ENCODE peak calls at places on chromosomes 5 and 9, in four cellular contexts. One of them, this sample, is unnamed.

GRCh38 chr5:111337688-111338087 is 113.5 kb downstream of the CAMK4 start:
- DNase-seq in HCT116: no peak
- DNase-seq in fibroblast of lung: no peak
- DNase-seq in neuronal stem cell: no peak
- DNase-seq in this sample: no peak

GRCh38 chr9:113481176-113481805 is 17.8 kb downstream of the RGS3 start:
- DNase-seq in fibroblast of lung: peak
- DNase-seq in HCT116: no peak
- DNase-seq in neuronal stem cell: no peak
- DNase-seq in this sample: no peak

GRCh38 chr5:172533399-172534228 is 79.3 kb upstream of the SH3PXD2B start:
- DNase-seq in neuronal stem cell: no peak
- DNase-seq in HCT116: no peak
- DNase-seq in fibroblast of lung: no peak
- DNase-seq in this sample: no peak

GRCh38 chr5:40791715-40792139 is 6.4 kb downstream of the PRKAA1 start:
- DNase-seq in HCT116: no peak
- DNase-seq in neuronal stem cell: no peak
- DNase-seq in fibroblast of lung: peak
- DNase-seq in this sample: peak

GRCh38 chr9:130484362-130485072 is 39.8 kb downstream of the ASS1 start:
- DNase-seq in neuronal stem cell: no peak
- DNase-seq in HCT116: no peak
- DNase-seq in fibroblast of lung: no peak
- DNase-seq in this sample: no peak

GRCh38 chr9:32180597-32180996 is 203.8 kb upstream of the ACO1 start:
- DNase-seq in fibroblast of lung: no peak
- DNase-seq in HCT116: no peak
- DNase-seq in neuronal stem cell: no peak
- DNase-seq in this sample: no peak

GRCh38 chr5:143399616-143400540 is 3.6 kb downstream of the NR3C1 start:
- DNase-seq in neuronal stem cell: no peak
- DNase-seq in HCT116: no peak
- DNase-seq in fibroblast of lung: peak
- DNase-seq in this sample: no peak

GRCh38 chr5:82277613-82277986 is 554 bp downstream of the RPS23 start:
- DNase-seq in HCT116: no peak
- DNase-seq in fibroblast of lung: no peak
- DNase-seq in neuronal stem cell: no peak
- DNase-seq in this sample: no peak

GRCh38 chr9:35481347-35481975 is 8.4 kb upstream of the RUSC2 start:
- DNase-seq in HCT116: peak
- DNase-seq in fibroblast of lung: peak
- DNase-seq in neuronal stem cell: no peak
- DNase-seq in this sample: peak

GRCh38 chr9:124420991-124421543 is 5.8 kb upstream of the PSMB7 start:
- DNase-seq in neuronal stem cell: no peak
- DNase-seq in HCT116: no peak
- DNase-seq in fibroblast of lung: no peak
- DNase-seq in this sample: no peak

GRCh38 chr5:120615967-120616645 is 152.0 kb downstream of the PRR16 start:
- DNase-seq in fibroblast of lung: peak
- DNase-seq in HCT116: no peak
- DNase-seq in neuronal stem cell: no peak
- DNase-seq in this sample: peak

GRCh38 chr5:59598547-59598874 is 295.0 kb downstream of the PDE4D start:
- DNase-seq in HCT116: no peak
- DNase-seq in fibroblast of lung: no peak
- DNase-seq in neuronal stem cell: no peak
- DNase-seq in this sample: no peak

GRCh38 chr9:109031241-109031640 is 17.9 kb upstream of the CTNNAL1 start:
- DNase-seq in neuronal stem cell: no peak
- DNase-seq in fibroblast of lung: peak
- DNase-seq in HCT116: no peak
- DNase-seq in this sample: no peak

GRCh38 chr5:170846416-170846815 is 15.4 kb upstream of the RANBP17 start:
- DNase-seq in neuronal stem cell: no peak
- DNase-seq in fibroblast of lung: no peak
- DNase-seq in HCT116: no peak
- DNase-seq in this sample: no peak

GRCh38 chr5:151684690-151685361 is 1.9 kb downstream of the SPARC start:
- DNase-seq in neuronal stem cell: peak
- DNase-seq in HCT116: no peak
- DNase-seq in fibroblast of lung: peak
- DNase-seq in this sample: peak

GRCh38 chr9:126514037-126514821 is 99.5 kb upstream of the LMX1B start:
- DNase-seq in fibroblast of lung: peak
- DNase-seq in HCT116: peak
- DNase-seq in neuronal stem cell: peak
- DNase-seq in this sample: peak

GRCh38 chr9:115262477-115262876 is 144.5 kb upstream of the TNC start:
- DNase-seq in fibroblast of lung: peak
- DNase-seq in neuronal stem cell: no peak
- DNase-seq in HCT116: peak
- DNase-seq in this sample: no peak

GRCh38 chr5:157930710-157931109 is 71.8 kb upstream of the CLINT1 start:
- DNase-seq in HCT116: no peak
- DNase-seq in fibroblast of lung: no peak
- DNase-seq in neuronal stem cell: no peak
- DNase-seq in this sample: no peak

GRCh38 chr9:33868430-33869000 is 51.6 kb downstream of the UBE2R2 start:
- DNase-seq in fibroblast of lung: peak
- DNase-seq in neuronal stem cell: no peak
- DNase-seq in HCT116: no peak
- DNase-seq in this sample: no peak

GRCh38 chr9:19431361-19432171 is 22.8 kb downstream of the ACER2 start:
- DNase-seq in HCT116: no peak
- DNase-seq in fibroblast of lung: peak
- DNase-seq in neuronal stem cell: no peak
- DNase-seq in this sample: peak

GRCh38 chr9:120894404-120895226 is 17.6 kb upstream of the PHF19 start:
- DNase-seq in neuronal stem cell: no peak
- DNase-seq in fibroblast of lung: peak
- DNase-seq in HCT116: no peak
- DNase-seq in this sample: no peak

GRCh38 chr5:2874099-2874498 is 122.6 kb upstream of the IRX2 start:
- DNase-seq in HCT116: no peak
- DNase-seq in neuronal stem cell: no peak
- DNase-seq in fibroblast of lung: no peak
- DNase-seq in this sample: no peak

DNA sequence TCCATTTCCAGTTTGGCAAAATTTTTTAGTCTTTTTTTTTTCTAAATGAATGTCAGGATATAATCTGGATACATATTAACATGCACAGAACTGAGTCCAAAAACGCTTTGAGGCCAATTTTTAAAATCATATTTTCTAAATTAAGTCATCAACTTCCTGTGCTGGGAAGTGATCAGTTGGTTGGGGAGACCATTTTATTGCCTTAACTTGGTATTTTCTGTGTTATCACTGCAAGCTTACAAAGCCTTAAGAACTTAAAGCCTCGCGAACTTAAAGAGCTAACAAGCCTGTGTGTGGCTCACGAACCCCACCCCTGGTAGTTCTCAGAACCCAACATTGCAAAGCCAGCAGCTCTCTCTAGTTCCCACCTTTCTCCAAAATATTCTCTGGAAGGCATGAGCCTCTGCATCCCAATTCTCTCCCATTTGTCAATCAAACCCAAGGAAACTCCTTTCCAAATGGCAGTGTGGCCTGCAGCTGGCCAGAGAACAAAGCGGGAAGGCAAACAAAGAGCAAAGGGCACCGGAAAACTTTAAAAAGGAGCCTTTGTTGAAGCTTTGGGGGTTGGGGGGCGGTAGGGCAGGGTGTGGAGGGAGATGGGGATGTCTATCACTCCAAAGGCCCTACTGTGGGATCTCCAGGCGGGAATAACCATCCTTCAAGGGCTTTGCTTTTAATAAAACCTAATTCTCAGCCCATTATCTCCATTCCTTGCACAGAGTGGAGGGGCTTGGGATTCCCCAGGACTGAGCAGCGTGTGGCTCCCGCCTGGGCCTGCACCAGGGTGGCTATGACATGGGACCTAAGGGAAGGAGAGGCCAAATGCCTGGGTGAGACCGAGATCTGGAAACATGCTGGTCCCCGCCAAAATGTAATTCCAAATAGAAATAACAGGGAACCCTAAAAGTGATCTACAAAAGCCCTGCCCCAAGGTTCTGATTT is 65.0 kb downstream of the ROR2 start:
- DNase-seq in neuronal stem cell: peak
- DNase-seq in HCT116: no peak
- DNase-seq in fibroblast of lung: peak
- DNase-seq in this sample: no peak
- H3K4me2 ChIP-seq in neuronal stem cell: no peak
- H3K4me2 ChIP-seq in HCT116: no peak
- H3K4me2 ChIP-seq in fibroblast of lung: no peak
- H3K4me2 ChIP-seq in this sample: no peak

DNA sequence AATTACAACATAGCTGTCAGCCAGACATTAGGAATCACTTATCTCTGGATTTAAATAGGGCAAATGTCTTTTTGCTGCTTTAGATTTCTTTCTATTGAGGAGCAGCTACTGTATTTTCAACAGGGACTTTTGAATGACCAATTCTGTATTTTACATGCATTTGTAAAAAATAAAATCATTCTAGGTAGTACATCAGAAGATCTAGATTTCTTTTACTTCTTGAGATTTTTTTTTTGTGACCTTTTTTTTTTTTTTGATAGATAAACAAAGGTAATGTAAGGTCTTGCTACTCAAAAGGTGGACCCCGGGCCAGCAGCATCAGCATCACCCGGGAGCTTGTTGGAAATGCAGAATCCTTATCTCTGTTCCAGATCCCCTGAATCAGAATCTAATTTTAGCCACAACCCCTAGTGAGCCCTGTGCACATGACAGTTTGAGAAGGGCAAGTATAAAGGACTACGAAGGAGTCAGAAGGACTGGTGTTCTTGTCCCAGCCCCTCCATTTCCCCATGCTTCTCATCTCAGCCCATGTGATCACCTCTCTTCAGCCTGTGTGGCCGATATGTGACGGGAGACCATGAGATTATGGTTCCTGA is 37.7 kb upstream of the CKMT2 start:
- DNase-seq in neuronal stem cell: no peak
- DNase-seq in fibroblast of lung: no peak
- DNase-seq in HCT116: no peak
- DNase-seq in this sample: no peak
- H3K27ac ChIP-seq in neuronal stem cell: no peak
- H3K27ac ChIP-seq in fibroblast of lung: no peak
- H3K27ac ChIP-seq in HCT116: no peak
- H3K27ac ChIP-seq in this sample: no peak

GRCh38 chr9:93287189-93287552 is 103.2 kb downstream of the WNK2 start:
- DNase-seq in fibroblast of lung: no peak
- DNase-seq in neuronal stem cell: no peak
- DNase-seq in HCT116: no peak
- DNase-seq in this sample: no peak
- H3K4me2 ChIP-seq in fibroblast of lung: no peak
- H3K4me2 ChIP-seq in neuronal stem cell: no peak
- H3K4me2 ChIP-seq in HCT116: no peak
- H3K4me2 ChIP-seq in this sample: no peak

GRCh38 chr9:91154686-91155085 is 207.0 kb downstream of the AUH start:
- DNase-seq in neuronal stem cell: no peak
- DNase-seq in fibroblast of lung: no peak
- DNase-seq in HCT116: no peak
- DNase-seq in this sample: no peak

GRCh38 chr9:91157891-91158660 is 203.6 kb downstream of the AUH start:
- DNase-seq in fibroblast of lung: no peak
- DNase-seq in HCT116: no peak
- DNase-seq in neuronal stem cell: no peak
- DNase-seq in this sample: peak

GRCh38 chr9:91156451-91157234 is 205.1 kb downstream of the AUH start:
- DNase-seq in HCT116: no peak
- DNase-seq in fibroblast of lung: no peak
- DNase-seq in neuronal stem cell: no peak
- DNase-seq in this sample: peak

GRCh38 chr9:91155746-91156145 is 206.0 kb downstream of the AUH start:
- DNase-seq in fibroblast of lung: no peak
- DNase-seq in HCT116: no peak
- DNase-seq in neuronal stem cell: no peak
- DNase-seq in this sample: no peak

DNA sequence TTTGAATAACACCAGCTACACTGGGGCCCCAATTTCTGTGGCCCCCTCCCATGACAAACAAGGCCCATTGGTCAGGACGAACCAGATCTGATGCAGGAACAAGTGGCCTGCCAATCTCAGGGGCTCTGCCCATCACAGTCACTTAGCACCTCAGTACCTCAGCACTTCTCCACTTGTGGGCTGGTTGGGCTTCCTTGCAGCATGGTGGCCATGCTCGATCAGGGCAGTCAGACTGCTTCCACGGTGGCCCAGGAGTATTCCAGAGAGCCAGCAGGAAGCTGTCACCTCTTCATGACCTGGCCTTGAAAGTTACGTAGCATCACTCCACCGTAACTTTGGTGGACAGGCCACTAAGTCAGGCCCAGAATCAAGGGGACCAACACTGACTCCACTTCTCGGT is 206.5 kb downstream of the AUH start:
- DNase-seq in fibroblast of lung: no peak
- DNase-seq in HCT116: no peak
- DNase-seq in neuronal stem cell: no peak
- DNase-seq in this sample: no peak
- H3K27ac ChIP-seq in fibroblast of lung: no peak
- H3K27ac ChIP-seq in HCT116: no peak
- H3K27ac ChIP-seq in neuronal stem cell: no peak
- H3K27ac ChIP-seq in this sample: no peak

GRCh38 chr5:62931081-62931480 is 352.5 kb downstream of the LRRC70 start:
- DNase-seq in HCT116: no peak
- DNase-seq in neuronal stem cell: no peak
- DNase-seq in fibroblast of lung: no peak
- DNase-seq in this sample: no peak
- H3K4me2 ChIP-seq in HCT116: no peak
- H3K4me2 ChIP-seq in neuronal stem cell: no peak
- H3K4me2 ChIP-seq in fibroblast of lung: no peak
- H3K4me2 ChIP-seq in this sample: no peak

DNA sequence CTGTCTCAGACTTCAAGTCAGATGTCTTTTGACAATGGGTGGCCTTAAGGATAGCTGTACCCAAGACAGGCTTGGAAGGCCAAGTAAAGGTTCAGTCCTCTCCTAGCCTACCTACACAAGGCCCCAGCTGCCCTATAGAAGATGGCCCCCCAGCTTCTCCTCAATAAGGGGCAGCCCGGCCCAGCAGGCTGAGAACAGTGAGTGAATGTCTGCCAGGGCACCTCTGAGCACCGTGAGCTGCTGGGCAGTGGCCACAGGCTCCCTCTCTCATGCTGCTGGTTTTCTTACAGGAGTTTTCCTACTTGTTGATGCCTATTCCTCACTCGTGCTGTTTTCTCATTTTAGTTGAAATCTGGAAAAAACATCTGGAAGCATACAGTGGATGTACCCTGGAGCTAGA is 40.1 kb downstream of the SECISBP2 start:
- DNase-seq in neuronal stem cell: no peak
- DNase-seq in HCT116: no peak
- DNase-seq in fibroblast of lung: no peak
- DNase-seq in this sample: no peak
- H3K27ac ChIP-seq in neuronal stem cell: no peak
- H3K27ac ChIP-seq in HCT116: no peak
- H3K27ac ChIP-seq in fibroblast of lung: no peak
- H3K27ac ChIP-seq in this sample: no peak

This sample was measured in trophoblast cell.